ENCODE peak calls at places on chromosomes 4 and X, in five cellular contexts. K is transverse colon, H is left ventricle myocardium inferior, I is lung, Z is tibial nerve. L is an unnamed sample.

GRCh38 chr4:146545102-146545501 is 23.4 kb upstream of the SLC10A7 start:
- DNase-seq in K (no peak), H (no peak), I (no peak), Z (no peak), L (no peak)

GRCh38 chrX:96971812-96972211 is 88.1 kb downstream of the RPA4 start:
- DNase-seq in K (no peak), H (no peak), I (no peak), Z (no peak), L (no peak)

GRCh38 chr4:147447820-147448219 is 33.1 kb upstream of the EDNRA start:
- DNase-seq in K (no peak), H (no peak), I (no peak), Z (no peak), L (no peak)

GRCh38 chr4:182748283-182748682 is 168.9 kb downstream of the DCTD start:
- DNase-seq in K (no peak), H (no peak), I (no peak), Z (no peak), L (no peak)

GRCh38 chr4:85557016-85557901 is 82.3 kb downstream of the ARHGAP24 start:
- DNase-seq in K (no peak), H (no peak), I (no peak), Z (no peak), L (no peak)

GRCh38 chr4:56909083-56909981 is 1.6 kb downstream of the REST start:
- DNase-seq in K (peak), H (peak), I (peak), Z (no peak), L (peak)

GRCh38 chr4:71186566-71187398 is 152.0 kb upstream of the SLC4A4 start:
- DNase-seq in K (peak), H (peak), I (peak), Z (peak), L (peak)

GRCh38 chr4:139834210-139834609 is 168.6 kb downstream of the MGST2 start:
- DNase-seq in K (no peak), H (no peak), I (no peak), Z (no peak), L (no peak)

GRCh38 chrX:42375080-42375479 is 402.9 kb downstream of the PPP1R2C start:
- DNase-seq in K (no peak), H (no peak), I (no peak), Z (no peak), L (no peak)

GRCh38 chr4:15794905-15795304 is 16.8 kb downstream of the CD38 start:
- DNase-seq in K (no peak), H (no peak), I (no peak), Z (no peak), L (no peak)

GRCh38 chr4:110616162-110617062 is 6.5 kb downstream of the PITX2 start:
- DNase-seq in K (no peak), H (no peak), I (no peak), Z (no peak), L (no peak)

GRCh38 chrX:154036513-154036912 is 16.8 kb upstream of the IRAK1 start:
- DNase-seq in K (no peak), H (no peak), I (no peak), Z (no peak), L (no peak)

GRCh38 chrX:153600032-153600373 is 1.1 kb upstream of the CCNQ start:
- DNase-seq in K (no peak), H (no peak), I (no peak), Z (no peak), L (no peak)

GRCh38 chr4:159185593-159186023 is 82.7 kb downstream of the RAPGEF2 start:
- DNase-seq in K (no peak), H (no peak), I (no peak), Z (no peak), L (no peak)

GRCh38 chr4:38094419-38094818 is 134.2 kb downstream of the PTTG2 start:
- DNase-seq in K (no peak), H (no peak), I (no peak), Z (no peak), L (no peak)

GRCh38 chr4:108342325-108342986 is 173.7 kb upstream of the LEF1 start:
- DNase-seq in K (no peak), H (no peak), I (no peak), Z (no peak), L (no peak)

GRCh38 chrX:9456250-9457074 is 8.4 kb upstream of the TBL1X start:
- DNase-seq in K (no peak), H (no peak), I (no peak), Z (no peak), L (no peak)

GRCh38 chr4:177484613-177485021 is 42.4 kb upstream of the AGA start:
- DNase-seq in K (no peak), H (no peak), I (no peak), Z (no peak), L (no peak)

GRCh38 chrX:71992711-71993110 is 82.1 kb downstream of the NHSL2 start:
- DNase-seq in K (no peak), H (no peak), I (peak), Z (no peak), L (no peak)

GRCh38 chr4:30396772-30397475 is 323.2 kb upstream of the PCDH7 start:
- DNase-seq in K (no peak), H (no peak), I (no peak), Z (no peak), L (no peak)

DNA sequence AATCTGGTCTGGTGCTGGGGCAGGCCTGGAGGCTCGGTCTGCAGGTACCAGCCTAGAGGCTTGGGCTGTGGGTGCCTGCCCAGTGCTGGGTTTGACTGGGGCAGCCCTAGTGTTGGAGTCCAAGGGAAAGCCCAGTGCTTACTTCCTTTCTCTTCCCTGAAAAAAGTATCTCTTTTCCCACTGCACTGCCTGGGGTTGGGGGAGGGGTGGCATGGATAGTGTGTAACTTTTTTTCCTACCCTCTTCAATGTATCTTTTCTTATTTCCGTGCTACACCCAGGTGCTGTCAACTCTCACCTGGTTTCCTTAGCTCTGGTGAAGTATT is 21.6 kb downstream of the KANTR start:
- DNase-seq in K (peak), H (no peak), I (no peak), Z (no peak), L (no peak)
- H3K27ac ChIP-seq in K (peak), H (peak), I (no peak), Z (peak), L (no peak)

GRCh38 chr4:106315476-106315967 is 487 bp downstream of the TBCK start:
- DNase-seq in K (no peak), H (no peak), I (peak), Z (no peak), L (no peak)

GRCh38 chr4:106312377-106312776 is 3.6 kb downstream of the TBCK start:
- DNase-seq in K (no peak), H (no peak), I (no peak), Z (no peak), L (no peak)

GRCh38 chr4:106314960-106315359 is 1.0 kb downstream of the TBCK start:
- DNase-seq in K (no peak), H (no peak), I (no peak), Z (no peak), L (no peak)

GRCh38 chr4:106315968-106316772 is at the start of the genes AIMP1 and TBCK:
- DNase-seq in K (peak), H (peak), I (peak), Z (peak), L (peak)

GRCh38 chr4:106312997-106313522 is 2.9 kb downstream of the TBCK start:
- DNase-seq in K (no peak), H (no peak), I (no peak), Z (no peak), L (no peak)
- H3K4me3 ChIP-seq in K (no peak), H (no peak), I (no peak), Z (no peak), L (no peak)

GRCh38 chr4:154640999-154641398 is 28.5 kb upstream of the FGG start:
- DNase-seq in K (no peak), H (no peak), I (no peak), Z (no peak), L (no peak)

GRCh38 chr4:154643493-154643892 is 31.0 kb upstream of the FGG start:
- DNase-seq in K (no peak), H (no peak), I (no peak), Z (no peak), L (no peak)

GRCh38 chr4:154642361-154642760 is 29.9 kb upstream of the FGG start:
- DNase-seq in K (no peak), H (no peak), I (no peak), Z (no peak), L (no peak)
- TF ChIP-seq CTCF in K (no peak), H (no peak), I (no peak), Z (no peak), L (no peak)

DNA sequence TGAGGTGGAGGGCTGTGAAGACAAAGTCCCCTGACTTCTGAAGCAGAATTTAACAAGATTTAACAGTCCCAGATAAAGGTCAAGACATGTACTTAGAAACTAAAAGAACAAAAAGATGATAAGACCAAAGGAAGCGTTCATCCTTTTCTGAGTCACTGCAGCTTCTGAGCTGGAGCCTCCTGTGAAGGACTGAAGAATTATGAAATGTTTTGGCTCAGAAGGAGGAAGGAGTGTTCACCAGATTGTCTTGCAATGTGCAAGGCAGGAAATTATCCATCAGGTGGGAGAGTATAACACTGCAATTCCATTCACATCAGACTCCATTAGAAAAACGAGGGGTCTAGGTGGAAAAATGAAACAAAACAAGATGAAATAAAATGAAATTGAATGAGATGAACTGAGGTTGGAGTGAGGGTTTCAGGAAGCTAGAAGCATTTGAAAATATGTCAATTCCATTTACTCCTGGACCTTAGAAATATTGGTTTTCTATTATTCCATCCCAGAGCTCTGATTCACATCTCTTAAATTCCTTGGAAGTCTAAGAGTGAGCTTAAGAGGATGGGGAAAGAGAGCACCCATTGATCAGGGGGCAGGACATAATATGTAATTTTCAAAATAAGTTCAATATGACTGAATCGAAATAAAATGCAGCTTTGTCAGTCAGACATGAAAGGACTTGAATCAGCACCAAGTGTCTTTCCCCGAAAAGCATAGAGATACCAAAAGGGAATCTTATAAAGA is 186.1 kb upstream of the LNX1 start:
- DNase-seq in K (no peak), H (no peak), I (no peak), Z (no peak), L (no peak)
- H3K27ac ChIP-seq in K (no peak), H (peak), I (no peak), Z (no peak), L (no peak)

DNA sequence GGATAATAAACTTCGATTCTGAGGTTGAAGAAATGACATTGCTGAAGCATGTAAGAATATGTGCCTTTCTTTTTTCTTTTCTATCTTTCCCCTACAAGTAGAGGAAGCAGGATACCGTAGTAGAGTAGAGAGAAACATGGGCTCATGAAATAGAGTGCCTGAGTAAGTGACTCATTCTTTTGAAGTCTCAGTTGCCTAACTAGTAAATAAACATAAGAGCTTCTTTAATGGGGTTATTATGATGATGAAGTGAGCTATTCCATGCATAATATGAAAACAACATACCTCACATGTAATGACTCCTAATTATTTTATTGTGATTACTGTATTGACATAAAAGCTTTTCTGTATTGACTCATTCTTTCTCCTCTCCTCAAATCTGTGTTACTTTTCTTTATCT is 1538.2 kb downstream of the TECRL start:
- DNase-seq in K (no peak), H (no peak), I (no peak), Z (no peak), L (no peak)
- H3K4me3 ChIP-seq in K (no peak), H (no peak), I (no peak), Z (no peak), L (no peak)

DNA sequence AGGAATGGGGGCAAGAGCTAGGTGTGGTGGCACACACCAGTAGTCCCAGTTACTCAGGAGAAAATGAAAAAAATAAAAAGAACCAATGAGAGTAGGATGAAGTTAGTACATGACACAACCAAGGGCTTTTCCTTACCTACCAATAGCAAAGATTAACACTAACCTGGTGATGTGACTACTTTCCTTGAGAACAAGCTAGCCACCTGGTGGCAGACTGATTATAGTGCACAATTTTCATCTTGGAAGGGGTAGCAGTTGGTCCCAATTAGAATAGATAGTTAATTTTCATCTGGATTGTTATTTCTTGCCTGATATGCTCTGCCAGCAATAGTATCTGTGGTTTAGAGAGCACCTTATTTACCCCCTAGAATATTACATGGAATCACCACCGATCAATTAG is 1216.8 kb upstream of the PABPC4L start:
- DNase-seq in K (no peak), H (no peak), I (no peak), Z (no peak), L (no peak)
- TF ChIP-seq CTCF in K (no peak), H (no peak), I (no peak), Z (no peak), L (peak)

L was measured in dorsolateral prefrontal cortex.